ENCODE peak calls at places on chromosomes 13 and 19, in eight cellular contexts. Z, B, E, U, I, Y, K and N are unnamed samples.

GRCh38 chr13:49690133-49690989 is 925 bp downstream of the EBPL start:
- DNase-seq in Z (peak), B (peak), E (no peak), U (no peak), I (peak), Y (no peak), K (no peak), N (no peak)

GRCh38 chr13:43136940-43137574 is 113.7 kb downstream of the DNAJC15 start:
- DNase-seq in Z (no peak), B (peak), E (no peak), U (no peak), I (no peak), Y (no peak), K (no peak), N (no peak)

GRCh38 chr19:10295305-10295846 is 5.6 kb downstream of the ICAM5 start:
- DNase-seq in Z (no peak), B (peak), E (peak), U (peak), I (no peak), Y (no peak), K (peak), N (peak)

GRCh38 chr19:17610384-17610783 is 54.9 kb downstream of the COLGALT1 start:
- DNase-seq in Z (no peak), B (peak), E (no peak), U (no peak), I (no peak), Y (no peak), K (no peak), N (no peak)

GRCh38 chr13:85772379-85772778 is 26.8 kb downstream of the SLITRK6 start:
- DNase-seq in Z (peak), B (no peak), E (no peak), U (no peak), I (no peak), Y (no peak), K (no peak), N (no peak)

GRCh38 chr19:2212861-2213711 is 23.0 kb downstream of the PLEKHJ1 start:
- DNase-seq in Z (no peak), B (no peak), E (no peak), U (peak), I (no peak), Y (no peak), K (no peak), N (no peak)

GRCh38 chr13:106799731-106800335 is 231.9 kb upstream of the ARGLU1 start:
- DNase-seq in Z (no peak), B (no peak), E (no peak), U (no peak), I (no peak), Y (no peak), K (no peak), N (no peak)

GRCh38 chr19:50290011-50290410 is 39.2 kb downstream of the KCNC3 start:
- DNase-seq in Z (no peak), B (no peak), E (no peak), U (no peak), I (no peak), Y (no peak), K (no peak), N (no peak)

GRCh38 chr13:48412100-48412556 is 785 bp downstream of the LPAR6 start:
- DNase-seq in Z (no peak), B (peak), E (no peak), U (no peak), I (no peak), Y (no peak), K (no peak), N (no peak)

GRCh38 chr13:48653074-48654054 is at the start of gene CYSLTR2:
- DNase-seq in Z (peak), B (peak), E (no peak), U (no peak), I (peak), Y (no peak), K (no peak), N (peak)

GRCh38 chr19:23554548-23554947 is 132.5 kb downstream of the ZNF675 start:
- DNase-seq in Z (no peak), B (no peak), E (no peak), U (no peak), I (peak), Y (no peak), K (no peak), N (no peak)

GRCh38 chr19:30385666-30386065 is 13.5 kb downstream of the ZNF536 start:
- DNase-seq in Z (no peak), B (no peak), E (no peak), U (no peak), I (no peak), Y (peak), K (no peak), N (no peak)

GRCh38 chr13:62040078-62040477 is 624.4 kb upstream of the PCDH20 start:
- DNase-seq in Z (no peak), B (no peak), E (no peak), U (no peak), I (no peak), Y (no peak), K (no peak), N (no peak)

GRCh38 chr19:12611361-12611699 is 610 bp downstream of the ZNF791 start:
- DNase-seq in Z (peak), B (peak), E (peak), U (peak), I (peak), Y (peak), K (peak), N (no peak)

GRCh38 chr13:93248627-93249047 is 22.0 kb downstream of the GPC6 start:
- DNase-seq in Z (peak), B (peak), E (no peak), U (peak), I (peak), Y (no peak), K (no peak), N (no peak)

GRCh38 chr13:95678967-95679366 is 2.0 kb downstream of the DNAJC3 start:
- DNase-seq in Z (no peak), B (no peak), E (no peak), U (no peak), I (no peak), Y (no peak), K (no peak), N (no peak)

GRCh38 chr19:43570174-43570791 is 5.0 kb downstream of the XRCC1 start:
- DNase-seq in Z (no peak), B (no peak), E (no peak), U (no peak), I (no peak), Y (no peak), K (no peak), N (no peak)

GRCh38 chr19:2853015-2853606 is 11.8 kb downstream of the ZNF555 start:
- DNase-seq in Z (no peak), B (no peak), E (no peak), U (no peak), I (no peak), Y (no peak), K (no peak), N (no peak)

GRCh38 chr13:50941146-50941545 is 31.6 kb downstream of the RNASEH2B start:
- DNase-seq in Z (no peak), B (no peak), E (no peak), U (no peak), I (no peak), Y (no peak), K (no peak), N (no peak)

GRCh38 chr13:52158629-52159158 is 703 bp downstream of the NEK3 start:
- DNase-seq in Z (peak), B (peak), E (no peak), U (peak), I (no peak), Y (no peak), K (peak), N (no peak)

GRCh38 chr13:103140001-103140671 is 73.9 kb upstream of the SLC10A2 start:
- DNase-seq in Z (peak), B (peak), E (no peak), U (no peak), I (no peak), Y (no peak), K (no peak), N (no peak)

GRCh38 chr19:49911381-49912145 is 14.9 kb upstream of the IL4I1 start:
- DNase-seq in Z (no peak), B (no peak), E (peak), U (no peak), I (no peak), Y (no peak), K (no peak), N (no peak)

GRCh38 chr19:30722236-30722635 is 350.1 kb downstream of the ZNF536 start:
- DNase-seq in Z (no peak), B (no peak), E (no peak), U (no peak), I (no peak), Y (no peak), K (no peak), N (no peak)

GRCh38 chr13:108281941-108282340 is 12.4 kb downstream of the TNFSF13B start:
- DNase-seq in Z (no peak), B (no peak), E (no peak), U (no peak), I (no peak), Y (no peak), K (no peak), N (no peak)

GRCh38 chr13:60707878-60708277 is 310.9 kb downstream of the TDRD3 start:
- DNase-seq in Z (no peak), B (no peak), E (no peak), U (no peak), I (no peak), Y (no peak), K (no peak), N (no peak)

GRCh38 chr13:97004096-97004876 is 10.0 kb upstream of the OXGR1 start:
- DNase-seq in Z (peak), B (peak), E (no peak), U (no peak), I (no peak), Y (no peak), K (no peak), N (no peak)

GRCh38 chr19:14544977-14545715 is 15.8 kb downstream of the TECR start:
- DNase-seq in Z (no peak), B (peak), E (peak), U (no peak), I (no peak), Y (no peak), K (peak), N (no peak)

GRCh38 chr13:63481334-63481733 is 2065.7 kb upstream of the PCDH20 start:
- DNase-seq in Z (peak), B (peak), E (no peak), U (no peak), I (no peak), Y (no peak), K (no peak), N (no peak)

GRCh38 chr13:21347753-21348318 is 111.3 kb downstream of the ZDHHC20 start:
- DNase-seq in Z (no peak), B (no peak), E (no peak), U (no peak), I (no peak), Y (no peak), K (no peak), N (no peak)

GRCh38 chr19:44764975-44765948 is 12.4 kb upstream of the CBLC start:
- DNase-seq in Z (no peak), B (no peak), E (no peak), U (peak), I (no peak), Y (no peak), K (no peak), N (no peak)

GRCh38 chr19:1110809-1111640 is 7.2 kb downstream of the GPX4 start:
- DNase-seq in Z (no peak), B (no peak), E (no peak), U (no peak), I (no peak), Y (no peak), K (no peak), N (no peak)

GRCh38 chr13:110770678-110771077 is 57.2 kb downstream of the ING1 start:
- DNase-seq in Z (no peak), B (no peak), E (no peak), U (no peak), I (no peak), Y (no peak), K (no peak), N (no peak)

GRCh38 chr13:91132381-91132780 is 215.1 kb upstream of the MIR17HG start:
- DNase-seq in Z (no peak), B (no peak), E (no peak), U (no peak), I (no peak), Y (no peak), K (no peak), N (no peak)

GRCh38 chr13:62684359-62684758 is 1268.7 kb upstream of the PCDH20 start:
- DNase-seq in Z (no peak), B (no peak), E (no peak), U (no peak), I (no peak), Y (no peak), K (no peak), N (no peak)

GRCh38 chr19:55305983-55306562 is 19.1 kb downstream of the TMEM150B start:
- DNase-seq in Z (no peak), B (no peak), E (no peak), U (no peak), I (no peak), Y (no peak), K (no peak), N (no peak)

GRCh38 chr13:22061371-22061805 is 390.5 kb downstream of the FGF9 start:
- DNase-seq in Z (no peak), B (no peak), E (no peak), U (no peak), I (no peak), Y (no peak), K (no peak), N (peak)

DNA sequence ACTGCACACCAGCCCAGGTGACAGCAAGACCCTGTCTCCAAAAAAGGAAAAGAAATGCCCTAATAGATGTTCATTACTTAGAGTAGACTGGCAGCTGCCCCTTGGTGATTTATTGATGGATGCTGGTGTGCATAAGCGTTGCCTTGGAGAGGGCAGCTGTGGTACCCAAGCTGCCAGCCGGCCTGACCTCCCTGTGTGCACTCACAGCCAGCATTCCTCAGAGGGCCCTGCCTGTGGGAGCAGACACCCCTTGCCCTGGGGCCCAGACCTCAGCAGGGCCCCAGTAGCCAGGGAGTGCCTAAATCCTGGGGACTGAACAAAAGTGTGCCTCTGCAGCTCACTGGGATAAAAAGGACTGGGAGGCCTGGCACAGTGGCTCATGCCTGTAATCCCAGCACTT is 7.8 kb upstream of the ACTN4 start:
- DNase-seq in Z (no peak), B (no peak), E (no peak), U (no peak), I (no peak), Y (no peak), K (no peak), N (no peak)
- TF ChIP-seq CTCF in Z (no peak), B (no peak), E (no peak), U (no peak), I (no peak), Y (no peak), K (no peak), N (no peak)

DNA sequence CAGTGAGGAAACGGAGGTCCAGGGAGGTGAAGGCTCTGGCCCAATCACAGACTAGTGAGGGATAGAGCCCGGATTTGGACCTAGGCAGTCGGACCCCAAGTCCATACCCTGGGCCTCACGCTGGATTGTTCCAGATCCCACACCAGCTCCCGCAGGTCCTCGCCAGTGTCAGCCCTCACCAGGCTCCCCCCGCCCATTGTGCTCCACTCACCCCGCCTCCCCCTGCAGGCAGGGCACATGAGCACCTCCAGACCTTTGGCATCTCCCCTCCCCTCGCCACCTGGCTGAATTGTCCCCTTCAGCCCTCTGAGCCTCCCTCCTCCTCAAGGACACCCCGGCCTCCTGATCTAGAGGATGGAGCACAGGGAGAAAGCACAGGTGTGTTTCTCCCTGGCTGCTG is 152.4 kb downstream of the KATNAL1 start:
- DNase-seq in Z (no peak), B (no peak), E (peak), U (no peak), I (no peak), Y (no peak), K (no peak), N (no peak)
- TF ChIP-seq CTCF in Z (no peak), B (no peak), E (no peak), U (no peak), I (no peak), Y (no peak), K (no peak), N (no peak)

DNA sequence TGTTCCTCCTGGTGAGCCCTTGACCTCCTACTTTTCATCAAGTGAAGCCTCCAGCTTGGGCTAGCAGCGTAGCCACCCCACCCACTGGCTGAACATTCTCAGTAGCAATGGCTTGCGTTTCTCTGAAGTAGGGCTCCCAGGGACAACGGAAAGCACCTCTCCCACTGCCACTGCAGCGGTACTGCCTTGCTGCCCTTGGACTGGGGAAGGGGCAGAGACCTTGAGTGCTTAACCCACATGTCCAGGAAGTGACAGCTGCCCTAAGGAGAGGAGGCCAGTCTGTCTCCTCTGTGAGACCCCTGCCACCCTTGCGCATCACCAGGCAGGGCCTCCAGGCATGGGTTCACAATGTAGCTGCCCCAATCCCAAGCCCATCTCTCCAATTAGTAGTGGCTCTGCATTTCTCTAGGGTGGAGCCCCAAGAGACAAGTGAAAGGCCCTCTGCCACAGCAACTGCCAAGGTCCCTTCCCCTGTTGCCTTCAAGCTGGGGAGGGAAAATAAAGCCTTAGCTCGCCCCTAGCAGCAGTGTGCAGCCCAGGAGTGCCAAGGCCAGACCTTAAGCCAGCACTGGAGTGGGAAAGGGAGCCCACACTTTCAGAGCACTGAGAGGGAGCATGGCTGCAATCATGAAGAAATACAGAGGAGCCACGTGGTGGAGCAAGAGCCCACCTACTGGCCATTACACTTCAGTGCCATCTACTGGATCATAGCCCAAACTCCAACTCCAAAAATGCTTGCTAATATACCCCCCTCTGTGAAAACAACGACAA is 175.9 kb upstream of the TRPC4 start:
- DNase-seq in Z (peak), B (peak), E (no peak), U (no peak), I (peak), Y (no peak), K (no peak), N (no peak)
- TF ChIP-seq CTCF in Z (peak), B (peak), E (peak), U (no peak), I (peak), Y (peak), K (no peak), N (no peak)

GRCh38 chr13:27896726-27897125 is 23.1 kb upstream of the PDX1 start:
- DNase-seq in Z (no peak), B (no peak), E (no peak), U (no peak), I (no peak), Y (no peak), K (no peak), N (no peak)
- TF ChIP-seq CTCF in Z (no peak), B (no peak), E (no peak), U (no peak), I (no peak), Y (no peak), K (no peak), N (no peak)